ENCODE peak calls at places on chromosome 4, in eight cellular contexts. V is ovary, N is NB4, M is stomach, P is lower leg skin, K is IMR-90, I is suprapubic skin, Y is Calu3. Q is an unnamed sample.

GRCh38 chr4:3321295-3321889 is 28.6 kb downstream of the RGS12 start:
- DNase-seq in V (peak; percentile 76), N (no peak), M (peak; percentile 23), P (no peak), K (no peak), I (peak; percentile 78), Y (no peak), Q (no peak)

GRCh38 chr4:159416073-159416472 is 313.2 kb downstream of the RAPGEF2 start:
- DNase-seq in V (no peak), N (no peak), M (no peak), P (no peak), K (no peak), I (no peak), Y (no peak), Q (no peak)

GRCh38 chr4:140256335-140256734 is 102.4 kb upstream of the MAML3 start:
- DNase-seq in V (no peak), N (no peak), M (no peak), P (no peak), K (peak; percentile 77), I (no peak), Y (peak; percentile 10), Q (no peak)

GRCh38 chr4:139853309-139853708 is 187.7 kb downstream of the MGST2 start:
- DNase-seq in V (no peak), N (no peak), M (no peak), P (no peak), K (no peak), I (no peak), Y (no peak), Q (no peak)

GRCh38 chr4:2805712-2806391 is 13.0 kb downstream of the SH3BP2 start:
- DNase-seq in V (no peak), N (no peak), M (peak; percentile 93), P (peak; percentile 77), K (no peak), I (no peak), Y (peak; percentile 68), Q (no peak)

GRCh38 chr4:47122592-47123291 is 91.4 kb downstream of the GABRB1 start:
- DNase-seq in V (no peak), N (peak; percentile 84), M (peak; percentile 42), P (peak; percentile 47), K (peak; percentile 81), I (no peak), Y (peak; percentile 59), Q (peak; percentile 70)

GRCh38 chr4:87502580-87503238 is 26.5 kb downstream of the SPARCL1 start:
- DNase-seq in V (no peak), N (no peak), M (no peak), P (no peak), K (peak; percentile 23), I (no peak), Y (no peak), Q (no peak)

GRCh38 chr4:88802138-88802537 is 104.5 kb upstream of the NAP1L5 start:
- DNase-seq in V (no peak), N (no peak), M (no peak), P (no peak), K (no peak), I (no peak), Y (no peak), Q (no peak)

GRCh38 chr4:97270051-97270450 is 873.2 kb downstream of the STPG2 start:
- DNase-seq in V (no peak), N (no peak), M (no peak), P (no peak), K (no peak), I (no peak), Y (no peak), Q (no peak)

GRCh38 chr4:149065753-149066152 is 623.5 kb upstream of the NR3C2 start:
- DNase-seq in V (no peak), N (no peak), M (no peak), P (no peak), K (no peak), I (no peak), Y (no peak), Q (no peak)

GRCh38 chr4:40546506-40546905 is 83.2 kb downstream of the RBM47 start:
- DNase-seq in V (no peak), N (no peak), M (peak; percentile 75), P (no peak), K (no peak), I (no peak), Y (no peak), Q (no peak)

GRCh38 chr4:109699553-109700225 is 3.6 kb downstream of the CASP6 start:
- DNase-seq in V (no peak), N (no peak), M (no peak), P (no peak), K (no peak), I (no peak), Y (no peak), Q (no peak)

GRCh38 chr4:76990288-76991080 is 40.9 kb downstream of the SEPTIN11 start:
- DNase-seq in V (no peak), N (no peak), M (no peak), P (no peak), K (peak; percentile 96), I (no peak), Y (no peak), Q (no peak)

GRCh38 chr4:138428611-138429010 is 186.5 kb upstream of the SLC7A11 start:
- DNase-seq in V (no peak), N (peak; percentile 86), M (no peak), P (no peak), K (no peak), I (no peak), Y (no peak), Q (no peak)

GRCh38 chr4:182091128-182091527 is 152.1 kb upstream of the TENM3 start:
- DNase-seq in V (no peak), N (no peak), M (no peak), P (no peak), K (no peak), I (no peak), Y (no peak), Q (no peak)

GRCh38 chr4:182093431-182093831 is 149.8 kb upstream of the TENM3 start:
- DNase-seq in V (no peak), N (no peak), M (no peak), P (no peak), K (no peak), I (no peak), Y (no peak), Q (no peak)

GRCh38 chr4:182090186-182090585 is 153.0 kb upstream of the TENM3 start:
- DNase-seq in V (no peak), N (no peak), M (no peak), P (no peak), K (no peak), I (no peak), Y (no peak), Q (no peak)

GRCh38 chr4:182089326-182089725 is 153.9 kb upstream of the TENM3 start:
- DNase-seq in V (no peak), N (no peak), M (no peak), P (no peak), K (no peak), I (no peak), Y (peak; percentile 45), Q (no peak)

GRCh38 chr4:182093947-182094346 is 149.3 kb upstream of the TENM3 start:
- DNase-seq in V (no peak), N (no peak), M (no peak), P (no peak), K (no peak), I (no peak), Y (no peak), Q (no peak)
- TF ChIP-seq CTCF in V (no peak), N (no peak), M (no peak), P (no peak), K (no peak), I (no peak), Y (no peak), Q (no peak)

GRCh38 chr4:42306221-42307109 is 90.8 kb upstream of the SHISA3 start:
- DNase-seq in V (no peak), N (no peak), M (no peak), P (no peak), K (no peak), I (no peak), Y (no peak), Q (no peak)

GRCh38 chr4:42302348-42302747 is 94.9 kb upstream of the SHISA3 start:
- DNase-seq in V (no peak), N (peak; percentile 70), M (peak; percentile 29), P (no peak), K (peak; percentile 9), I (no peak), Y (peak; percentile 27), Q (no peak)
- TF ChIP-seq CTCF in V (no peak), N (peak; percentile 50), M (no peak), P (no peak), K (peak; percentile 17), I (no peak), Y (no peak), Q (peak; percentile 53)

GRCh38 chr4:166323250-166323649 is 450.2 kb downstream of the TLL1 start:
- DNase-seq in V (no peak), N (no peak), M (no peak), P (no peak), K (no peak), I (no peak), Y (no peak), Q (no peak)

GRCh38 chr4:166318810-166319525 is 445.9 kb downstream of the TLL1 start:
- DNase-seq in V (no peak), N (no peak), M (no peak), P (no peak), K (peak; percentile 0), I (no peak), Y (no peak), Q (no peak)

DNA sequence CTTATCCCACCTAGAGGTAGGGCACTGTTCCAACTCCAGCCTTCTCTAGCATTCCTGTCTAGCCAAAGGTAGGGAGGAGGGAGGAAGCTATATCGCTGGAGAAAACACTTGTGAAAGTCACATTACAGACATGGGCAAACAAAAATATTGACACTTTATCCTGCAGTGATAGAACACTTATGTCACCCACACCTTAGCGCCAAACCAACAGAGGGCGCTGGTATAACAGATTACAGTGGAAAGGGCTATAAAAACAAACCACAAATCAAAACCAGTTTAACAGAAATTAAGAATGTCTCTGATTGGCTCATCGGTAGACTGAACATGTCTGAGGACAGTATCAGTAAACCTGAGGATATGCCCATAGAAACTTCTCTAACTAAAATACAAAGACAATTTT is 451.3 kb downstream of the TLL1 start:
- DNase-seq in V (no peak), N (peak; percentile 41), M (no peak), P (no peak), K (no peak), I (no peak), Y (peak; percentile 50), Q (no peak)
- TF ChIP-seq CTCF in V (no peak), N (peak; percentile 46), M (no peak), P (no peak), K (no peak), I (no peak), Y (peak; percentile 13), Q (peak; percentile 62)

GRCh38 chr4:81375745-81376144 is 96.0 kb downstream of the RASGEF1B start:
- DNase-seq in V (no peak), N (no peak), M (no peak), P (no peak), K (no peak), I (no peak), Y (no peak), Q (no peak)

GRCh38 chr4:81366786-81367185 is 104.9 kb downstream of the RASGEF1B start:
- DNase-seq in V (no peak), N (no peak), M (no peak), P (no peak), K (no peak), I (no peak), Y (no peak), Q (no peak)

GRCh38 chr4:81369898-81370297 is 101.8 kb downstream of the RASGEF1B start:
- DNase-seq in V (no peak), N (no peak), M (no peak), P (no peak), K (no peak), I (no peak), Y (no peak), Q (no peak)
- TF ChIP-seq CTCF in V (no peak), N (no peak), M (no peak), P (no peak), K (no peak), I (no peak), Y (no peak), Q (no peak)